ENCODE peak calls at places on chromosomes 4 and X, in ten cellular contexts. One of them, this sample, is unnamed.
A peak's percentile ranks its signal among the peaks of the same experiment; 100 is the strongest.

GRCh38 chr4:10659251-10659650 is 25.3 kb downstream of the CLNK start:
- DNase-seq in activated CD4-positive, alpha-beta T cell treated with anti-CD3 and anti-CD28 coated beads for 36 hours: no peak
- DNase-seq in RPMI7951: no peak
- DNase-seq in stimulated activated CD4-positive, alpha-beta T cell treated with anti-CD3 and anti-CD28 coated beads, Interleukin-1b, Interleukin-23, amount 100 ng/mL, for 24 hours: no peak
- DNase-seq in NCI-H146: peak; percentile 47
- DNase-seq in psoas muscle: no peak
- DNase-seq in suprapubic skin: no peak
- DNase-seq in AG08395: no peak
- DNase-seq in smooth muscle cell of the brain vasculature: no peak
- DNase-seq in EL: no peak
- DNase-seq in this sample: no peak

GRCh38 chr4:6012200-6012599 is 6.0 kb downstream of the C4orf50 start:
- DNase-seq in activated CD4-positive, alpha-beta T cell treated with anti-CD3 and anti-CD28 coated beads for 36 hours: no peak
- DNase-seq in RPMI7951: no peak
- DNase-seq in stimulated activated CD4-positive, alpha-beta T cell treated with anti-CD3 and anti-CD28 coated beads, Interleukin-1b, Interleukin-23, amount 100 ng/mL, for 24 hours: no peak
- DNase-seq in NCI-H146: no peak
- DNase-seq in psoas muscle: no peak
- DNase-seq in suprapubic skin: no peak
- DNase-seq in AG08395: no peak
- DNase-seq in smooth muscle cell of the brain vasculature: no peak
- DNase-seq in EL: no peak
- DNase-seq in this sample: no peak

GRCh38 chrX:119398587-119398973 is 556 bp upstream of the SLC25A43 start:
- DNase-seq in activated CD4-positive, alpha-beta T cell treated with anti-CD3 and anti-CD28 coated beads for 36 hours: peak; percentile 7
- DNase-seq in RPMI7951: no peak
- DNase-seq in stimulated activated CD4-positive, alpha-beta T cell treated with anti-CD3 and anti-CD28 coated beads, Interleukin-1b, Interleukin-23, amount 100 ng/mL, for 24 hours: no peak
- DNase-seq in NCI-H146: no peak
- DNase-seq in psoas muscle: no peak
- DNase-seq in suprapubic skin: no peak
- DNase-seq in AG08395: no peak
- DNase-seq in smooth muscle cell of the brain vasculature: no peak
- DNase-seq in EL: no peak
- DNase-seq in this sample: no peak

GRCh38 chrX:132009344-132009743 is 13.8 kb upstream of the STK26 start:
- DNase-seq in activated CD4-positive, alpha-beta T cell treated with anti-CD3 and anti-CD28 coated beads for 36 hours: no peak
- DNase-seq in RPMI7951: no peak
- DNase-seq in stimulated activated CD4-positive, alpha-beta T cell treated with anti-CD3 and anti-CD28 coated beads, Interleukin-1b, Interleukin-23, amount 100 ng/mL, for 24 hours: no peak
- DNase-seq in NCI-H146: no peak
- DNase-seq in psoas muscle: no peak
- DNase-seq in suprapubic skin: no peak
- DNase-seq in AG08395: no peak
- DNase-seq in smooth muscle cell of the brain vasculature: no peak
- DNase-seq in EL: no peak
- DNase-seq in this sample: no peak

GRCh38 chr4:169603312-169603711 is 9.1 kb downstream of the NEK1 start:
- DNase-seq in activated CD4-positive, alpha-beta T cell treated with anti-CD3 and anti-CD28 coated beads for 36 hours: no peak
- DNase-seq in RPMI7951: no peak
- DNase-seq in stimulated activated CD4-positive, alpha-beta T cell treated with anti-CD3 and anti-CD28 coated beads, Interleukin-1b, Interleukin-23, amount 100 ng/mL, for 24 hours: no peak
- DNase-seq in NCI-H146: no peak
- DNase-seq in psoas muscle: no peak
- DNase-seq in suprapubic skin: no peak
- DNase-seq in AG08395: no peak
- DNase-seq in smooth muscle cell of the brain vasculature: no peak
- DNase-seq in EL: no peak
- DNase-seq in this sample: no peak

GRCh38 chrX:585115-585808 is 45.3 kb upstream of the SHOX start:
- DNase-seq in activated CD4-positive, alpha-beta T cell treated with anti-CD3 and anti-CD28 coated beads for 36 hours: no peak
- DNase-seq in RPMI7951: no peak
- DNase-seq in stimulated activated CD4-positive, alpha-beta T cell treated with anti-CD3 and anti-CD28 coated beads, Interleukin-1b, Interleukin-23, amount 100 ng/mL, for 24 hours: no peak
- DNase-seq in NCI-H146: no peak
- DNase-seq in psoas muscle: no peak
- DNase-seq in suprapubic skin: no peak
- DNase-seq in AG08395: no peak
- DNase-seq in smooth muscle cell of the brain vasculature: no peak
- DNase-seq in EL: no peak
- DNase-seq in this sample: no peak

GRCh38 chr4:153643406-153644016 is 40.6 kb upstream of the TLR2 start:
- DNase-seq in activated CD4-positive, alpha-beta T cell treated with anti-CD3 and anti-CD28 coated beads for 36 hours: no peak
- DNase-seq in RPMI7951: peak; percentile 67
- DNase-seq in stimulated activated CD4-positive, alpha-beta T cell treated with anti-CD3 and anti-CD28 coated beads, Interleukin-1b, Interleukin-23, amount 100 ng/mL, for 24 hours: no peak
- DNase-seq in NCI-H146: peak; percentile 57
- DNase-seq in psoas muscle: no peak
- DNase-seq in suprapubic skin: no peak
- DNase-seq in AG08395: peak; percentile 66
- DNase-seq in smooth muscle cell of the brain vasculature: no peak
- DNase-seq in EL: peak; percentile 60
- DNase-seq in this sample: peak; percentile 47

GRCh38 chr4:63784822-63785221 is 624.4 kb downstream of the TECRL start:
- DNase-seq in activated CD4-positive, alpha-beta T cell treated with anti-CD3 and anti-CD28 coated beads for 36 hours: no peak
- DNase-seq in RPMI7951: no peak
- DNase-seq in stimulated activated CD4-positive, alpha-beta T cell treated with anti-CD3 and anti-CD28 coated beads, Interleukin-1b, Interleukin-23, amount 100 ng/mL, for 24 hours: no peak
- DNase-seq in NCI-H146: no peak
- DNase-seq in psoas muscle: no peak
- DNase-seq in suprapubic skin: no peak
- DNase-seq in AG08395: no peak
- DNase-seq in smooth muscle cell of the brain vasculature: no peak
- DNase-seq in EL: no peak
- DNase-seq in this sample: no peak

GRCh38 chr4:11732155-11732554 is 303.5 kb upstream of the HS3ST1 start:
- DNase-seq in activated CD4-positive, alpha-beta T cell treated with anti-CD3 and anti-CD28 coated beads for 36 hours: no peak
- DNase-seq in RPMI7951: no peak
- DNase-seq in stimulated activated CD4-positive, alpha-beta T cell treated with anti-CD3 and anti-CD28 coated beads, Interleukin-1b, Interleukin-23, amount 100 ng/mL, for 24 hours: no peak
- DNase-seq in NCI-H146: peak; percentile 74
- DNase-seq in psoas muscle: no peak
- DNase-seq in suprapubic skin: no peak
- DNase-seq in AG08395: no peak
- DNase-seq in smooth muscle cell of the brain vasculature: no peak
- DNase-seq in EL: no peak
- DNase-seq in this sample: no peak

GRCh38 chr4:15159477-15160019 is 157.3 kb downstream of the CPEB2 start:
- DNase-seq in activated CD4-positive, alpha-beta T cell treated with anti-CD3 and anti-CD28 coated beads for 36 hours: no peak
- DNase-seq in RPMI7951: no peak
- DNase-seq in stimulated activated CD4-positive, alpha-beta T cell treated with anti-CD3 and anti-CD28 coated beads, Interleukin-1b, Interleukin-23, amount 100 ng/mL, for 24 hours: no peak
- DNase-seq in NCI-H146: no peak
- DNase-seq in psoas muscle: no peak
- DNase-seq in suprapubic skin: no peak
- DNase-seq in AG08395: no peak
- DNase-seq in smooth muscle cell of the brain vasculature: no peak
- DNase-seq in EL: no peak
- DNase-seq in this sample: no peak

GRCh38 chrX:49106930-49107329 is 16.6 kb downstream of the GPKOW start:
- DNase-seq in activated CD4-positive, alpha-beta T cell treated with anti-CD3 and anti-CD28 coated beads for 36 hours: peak; percentile 13
- DNase-seq in RPMI7951: peak; percentile 33
- DNase-seq in stimulated activated CD4-positive, alpha-beta T cell treated with anti-CD3 and anti-CD28 coated beads, Interleukin-1b, Interleukin-23, amount 100 ng/mL, for 24 hours: no peak
- DNase-seq in NCI-H146: no peak
- DNase-seq in psoas muscle: peak; percentile 60
- DNase-seq in suprapubic skin: no peak
- DNase-seq in AG08395: peak; percentile 51
- DNase-seq in smooth muscle cell of the brain vasculature: no peak
- DNase-seq in EL: peak; percentile 30
- DNase-seq in this sample: no peak

This sample was measured in COR-L47.